ENCODE peak calls at places on chromosomes 2 and 18, in seven cellular contexts. One of them, this sample, is unnamed.

GRCh38 chr2:143284087-143284675 is 155.0 kb downstream of the ARHGAP15 start:
- DNase-seq in CD8-positive, alpha-beta T cell: peak
- DNase-seq in CD8-positive, alpha-beta memory T cell: peak
- DNase-seq in osteocyte: no peak
- DNase-seq in activated CD8-positive, alpha-beta memory T cell treated with anti-CD3 and anti-CD28 coated beads, Interleukin-2, amount 50 U/mL, for 4 hours: peak
- DNase-seq in HuH-7: no peak
- DNase-seq in IMR-90: peak
- DNase-seq in this sample: no peak

GRCh38 chr2:46379213-46380037 is 82.2 kb downstream of the EPAS1 start:
- DNase-seq in activated CD8-positive, alpha-beta memory T cell treated with anti-CD3 and anti-CD28 coated beads, Interleukin-2, amount 50 U/mL, for 4 hours: no peak
- DNase-seq in CD8-positive, alpha-beta T cell: no peak
- DNase-seq in osteocyte: no peak
- DNase-seq in CD8-positive, alpha-beta memory T cell: no peak
- DNase-seq in HuH-7: no peak
- DNase-seq in IMR-90: peak
- DNase-seq in this sample: no peak

GRCh38 chr2:165634855-165635254 is 159.2 kb downstream of the GALNT3 start:
- DNase-seq in CD8-positive, alpha-beta memory T cell: no peak
- DNase-seq in CD8-positive, alpha-beta T cell: no peak
- DNase-seq in HuH-7: no peak
- DNase-seq in osteocyte: peak
- DNase-seq in IMR-90: peak
- DNase-seq in activated CD8-positive, alpha-beta memory T cell treated with anti-CD3 and anti-CD28 coated beads, Interleukin-2, amount 50 U/mL, for 4 hours: no peak
- DNase-seq in this sample: no peak

GRCh38 chr2:183935005-183935404 is 663.3 kb upstream of the ZNF804A start:
- DNase-seq in IMR-90: no peak
- DNase-seq in CD8-positive, alpha-beta T cell: no peak
- DNase-seq in CD8-positive, alpha-beta memory T cell: no peak
- DNase-seq in HuH-7: no peak
- DNase-seq in activated CD8-positive, alpha-beta memory T cell treated with anti-CD3 and anti-CD28 coated beads, Interleukin-2, amount 50 U/mL, for 4 hours: no peak
- DNase-seq in osteocyte: no peak
- DNase-seq in this sample: no peak

GRCh38 chr18:35641916-35642315 is 60.4 kb downstream of the GALNT1 start:
- DNase-seq in IMR-90: peak
- DNase-seq in activated CD8-positive, alpha-beta memory T cell treated with anti-CD3 and anti-CD28 coated beads, Interleukin-2, amount 50 U/mL, for 4 hours: no peak
- DNase-seq in HuH-7: no peak
- DNase-seq in osteocyte: no peak
- DNase-seq in CD8-positive, alpha-beta memory T cell: no peak
- DNase-seq in CD8-positive, alpha-beta T cell: no peak
- DNase-seq in this sample: no peak

GRCh38 chr18:3107740-3108151 is 94.8 kb upstream of the LPIN2 start:
- DNase-seq in CD8-positive, alpha-beta T cell: no peak
- DNase-seq in osteocyte: no peak
- DNase-seq in activated CD8-positive, alpha-beta memory T cell treated with anti-CD3 and anti-CD28 coated beads, Interleukin-2, amount 50 U/mL, for 4 hours: no peak
- DNase-seq in CD8-positive, alpha-beta memory T cell: no peak
- DNase-seq in IMR-90: no peak
- DNase-seq in HuH-7: no peak
- DNase-seq in this sample: no peak

GRCh38 chr18:22447770-22448169 is 30.1 kb upstream of the CTAGE1 start:
- DNase-seq in CD8-positive, alpha-beta memory T cell: no peak
- DNase-seq in activated CD8-positive, alpha-beta memory T cell treated with anti-CD3 and anti-CD28 coated beads, Interleukin-2, amount 50 U/mL, for 4 hours: no peak
- DNase-seq in CD8-positive, alpha-beta T cell: no peak
- DNase-seq in IMR-90: no peak
- DNase-seq in HuH-7: no peak
- DNase-seq in osteocyte: no peak
- DNase-seq in this sample: no peak

GRCh38 chr2:168255103-168255502 is 7.7 kb upstream of the STK39 start:
- DNase-seq in osteocyte: no peak
- DNase-seq in HuH-7: no peak
- DNase-seq in IMR-90: no peak
- DNase-seq in CD8-positive, alpha-beta T cell: no peak
- DNase-seq in CD8-positive, alpha-beta memory T cell: no peak
- DNase-seq in activated CD8-positive, alpha-beta memory T cell treated with anti-CD3 and anti-CD28 coated beads, Interleukin-2, amount 50 U/mL, for 4 hours: no peak
- DNase-seq in this sample: no peak

GRCh38 chr2:97805776-97806175 is 92.4 kb downstream of the ZAP70 start:
- DNase-seq in CD8-positive, alpha-beta memory T cell: no peak
- DNase-seq in CD8-positive, alpha-beta T cell: no peak
- DNase-seq in IMR-90: no peak
- DNase-seq in HuH-7: no peak
- DNase-seq in activated CD8-positive, alpha-beta memory T cell treated with anti-CD3 and anti-CD28 coated beads, Interleukin-2, amount 50 U/mL, for 4 hours: no peak
- DNase-seq in osteocyte: no peak
- DNase-seq in this sample: no peak

GRCh38 chr2:175889557-175890355 is 112.3 kb downstream of the LNPK start:
- DNase-seq in CD8-positive, alpha-beta memory T cell: no peak
- DNase-seq in CD8-positive, alpha-beta T cell: no peak
- DNase-seq in HuH-7: no peak
- DNase-seq in osteocyte: no peak
- DNase-seq in activated CD8-positive, alpha-beta memory T cell treated with anti-CD3 and anti-CD28 coated beads, Interleukin-2, amount 50 U/mL, for 4 hours: no peak
- DNase-seq in IMR-90: no peak
- DNase-seq in this sample: no peak

GRCh38 chr2:58081000-58081399 is 34.4 kb downstream of the VRK2 start:
- DNase-seq in IMR-90: no peak
- DNase-seq in osteocyte: no peak
- DNase-seq in CD8-positive, alpha-beta T cell: no peak
- DNase-seq in activated CD8-positive, alpha-beta memory T cell treated with anti-CD3 and anti-CD28 coated beads, Interleukin-2, amount 50 U/mL, for 4 hours: no peak
- DNase-seq in CD8-positive, alpha-beta memory T cell: no peak
- DNase-seq in HuH-7: peak
- DNase-seq in this sample: no peak

GRCh38 chr18:12884521-12885323 is 685 bp upstream of the PTPN2 start:
- DNase-seq in CD8-positive, alpha-beta memory T cell: no peak
- DNase-seq in HuH-7: peak
- DNase-seq in CD8-positive, alpha-beta T cell: no peak
- DNase-seq in IMR-90: no peak
- DNase-seq in osteocyte: no peak
- DNase-seq in activated CD8-positive, alpha-beta memory T cell treated with anti-CD3 and anti-CD28 coated beads, Interleukin-2, amount 50 U/mL, for 4 hours: no peak
- DNase-seq in this sample: no peak

GRCh38 chr2:216043949-216044348 is 30.6 kb upstream of the MREG start:
- DNase-seq in activated CD8-positive, alpha-beta memory T cell treated with anti-CD3 and anti-CD28 coated beads, Interleukin-2, amount 50 U/mL, for 4 hours: no peak
- DNase-seq in osteocyte: no peak
- DNase-seq in CD8-positive, alpha-beta memory T cell: no peak
- DNase-seq in IMR-90: no peak
- DNase-seq in CD8-positive, alpha-beta T cell: no peak
- DNase-seq in HuH-7: no peak
- DNase-seq in this sample: no peak

GRCh38 chr2:195561205-195562032 is 95.6 kb upstream of the SLC39A10 start:
- DNase-seq in IMR-90: peak
- DNase-seq in osteocyte: no peak
- DNase-seq in CD8-positive, alpha-beta memory T cell: no peak
- DNase-seq in activated CD8-positive, alpha-beta memory T cell treated with anti-CD3 and anti-CD28 coated beads, Interleukin-2, amount 50 U/mL, for 4 hours: no peak
- DNase-seq in CD8-positive, alpha-beta T cell: no peak
- DNase-seq in HuH-7: no peak
- DNase-seq in this sample: no peak

GRCh38 chr2:12036640-12036983 is 290.2 kb downstream of the LPIN1 start:
- DNase-seq in activated CD8-positive, alpha-beta memory T cell treated with anti-CD3 and anti-CD28 coated beads, Interleukin-2, amount 50 U/mL, for 4 hours: no peak
- DNase-seq in IMR-90: no peak
- DNase-seq in HuH-7: no peak
- DNase-seq in osteocyte: no peak
- DNase-seq in CD8-positive, alpha-beta memory T cell: no peak
- DNase-seq in CD8-positive, alpha-beta T cell: no peak
- DNase-seq in this sample: no peak

GRCh38 chr2:9356336-9356735 is 67.0 kb downstream of the ITGB1BP1 start:
- DNase-seq in CD8-positive, alpha-beta T cell: no peak
- DNase-seq in activated CD8-positive, alpha-beta memory T cell treated with anti-CD3 and anti-CD28 coated beads, Interleukin-2, amount 50 U/mL, for 4 hours: no peak
- DNase-seq in CD8-positive, alpha-beta memory T cell: no peak
- DNase-seq in HuH-7: no peak
- DNase-seq in osteocyte: no peak
- DNase-seq in IMR-90: no peak
- DNase-seq in this sample: no peak

GRCh38 chr18:7711495-7711894 is 144.4 kb downstream of the PTPRM start:
- DNase-seq in IMR-90: no peak
- DNase-seq in CD8-positive, alpha-beta memory T cell: no peak
- DNase-seq in CD8-positive, alpha-beta T cell: no peak
- DNase-seq in osteocyte: no peak
- DNase-seq in activated CD8-positive, alpha-beta memory T cell treated with anti-CD3 and anti-CD28 coated beads, Interleukin-2, amount 50 U/mL, for 4 hours: no peak
- DNase-seq in HuH-7: no peak
- DNase-seq in this sample: no peak

This sample was measured in CD4-positive, alpha-beta T cell.